ENCODE peak calls at places on chromosomes 3 and 15, in seven cellular contexts. K is heart left ventricle, V is BE2C, O is tibial nerve, T is astrocyte, J is K562, E is neural progenitor cell. C is an unnamed sample.

GRCh38 chr15:35329521-35329921 is 216.4 kb downstream of the DPH6 start:
- DNase-seq in K (no peak), V (no peak), O (no peak), T (peak; percentile 79), J (no peak), E (no peak), C (no peak)

GRCh38 chr3:11671648-11672100 is 28.0 kb upstream of the VGLL4 start:
- DNase-seq in K (no peak), V (no peak), O (no peak), T (peak; percentile 60), J (no peak), E (no peak), C (no peak)

GRCh38 chr3:32089476-32089875 is 16.9 kb upstream of the GPD1L start:
- DNase-seq in K (no peak), V (no peak), O (no peak), T (no peak), J (no peak), E (no peak), C (no peak)

GRCh38 chr3:77815467-77815866 is 775.6 kb downstream of the ROBO2 start:
- DNase-seq in K (no peak), V (peak; percentile 28), O (no peak), T (no peak), J (no peak), E (peak; percentile 51), C (no peak)

GRCh38 chr15:33831646-33832045 is 136.7 kb upstream of the CHRM5 start:
- DNase-seq in K (no peak), V (no peak), O (no peak), T (no peak), J (no peak), E (no peak), C (no peak)

GRCh38 chr15:64050281-64051092 is 4.2 kb upstream of the DAPK2 start:
- DNase-seq in K (no peak), V (peak; percentile 24), O (no peak), T (no peak), J (no peak), E (no peak), C (no peak)

GRCh38 chr3:194474675-194475074 is 12.1 kb downstream of the ATP13A3 start:
- DNase-seq in K (no peak), V (no peak), O (no peak), T (no peak), J (no peak), E (no peak), C (no peak)

GRCh38 chr3:64114651-64115050 is 91.4 kb upstream of the PSMD6 start:
- DNase-seq in K (no peak), V (no peak), O (no peak), T (no peak), J (no peak), E (no peak), C (no peak)

GRCh38 chr3:141122455-141123030 is 71.4 kb downstream of the SPSB4 start:
- DNase-seq in K (no peak), V (no peak), O (no peak), T (no peak), J (no peak), E (peak; percentile 33), C (no peak)

GRCh38 chr3:135513106-135514063 is 452.1 kb upstream of the PPP2R3A start:
- DNase-seq in K (no peak), V (peak; percentile 38), O (no peak), T (peak; percentile 52), J (peak; percentile 27), E (no peak), C (no peak)

GRCh38 chr15:64082757-64083156 is 10.9 kb downstream of the CIAO2A start:
- DNase-seq in K (no peak), V (no peak), O (no peak), T (no peak), J (no peak), E (no peak), C (no peak)

GRCh38 chr15:83064859-83065258 is 2.2 kb downstream of the BTBD1 start:
- DNase-seq in K (no peak), V (no peak), O (no peak), T (no peak), J (no peak), E (no peak), C (no peak)

GRCh38 chr15:90680371-90680935 is 36.7 kb upstream of the BLM start:
- DNase-seq in K (no peak), V (no peak), O (peak; percentile 58), T (peak; percentile 96), J (no peak), E (no peak), C (no peak)

GRCh38 chr15:94135748-94136147 is 95.6 kb upstream of the MCTP2 start:
- DNase-seq in K (no peak), V (no peak), O (no peak), T (no peak), J (no peak), E (peak; percentile 46), C (no peak)

GRCh38 chr3:4977001-4977888 is 2.0 kb upstream of the BHLHE40 start:
- DNase-seq in K (peak; percentile 91), V (peak; percentile 49), O (peak; percentile 72), T (peak; percentile 82), J (peak; percentile 84), E (peak; percentile 64), C (no peak)

GRCh38 chr15:77659350-77660321 is 26.9 kb upstream of the LINGO1 start:
- DNase-seq in K (peak; percentile 64), V (peak; percentile 89), O (no peak), T (peak; percentile 23), J (peak; percentile 96), E (peak; percentile 75), C (no peak)

GRCh38 chr15:33395841-33396240 is 85.1 kb downstream of the RYR3 start:
- DNase-seq in K (no peak), V (no peak), O (no peak), T (no peak), J (no peak), E (no peak), C (no peak)

GRCh38 chr3:44104668-44105321 is 136.9 kb upstream of the TOPAZ1 start:
- DNase-seq in K (no peak), V (no peak), O (no peak), T (peak; percentile 67), J (no peak), E (no peak), C (no peak)

GRCh38 chr3:163056874-163057497 is 1560.4 kb downstream of the OTOL1 start:
- DNase-seq in K (no peak), V (peak; percentile 74), O (peak; percentile 75), T (no peak), J (peak; percentile 29), E (peak; percentile 68), C (no peak)

GRCh38 chr3:40191850-40192448 is 117.6 kb upstream of the EIF1B start:
- DNase-seq in K (no peak), V (peak; percentile 44), O (peak; percentile 61), T (peak; percentile 6), J (peak; percentile 82), E (peak; percentile 59), C (no peak)

DNA sequence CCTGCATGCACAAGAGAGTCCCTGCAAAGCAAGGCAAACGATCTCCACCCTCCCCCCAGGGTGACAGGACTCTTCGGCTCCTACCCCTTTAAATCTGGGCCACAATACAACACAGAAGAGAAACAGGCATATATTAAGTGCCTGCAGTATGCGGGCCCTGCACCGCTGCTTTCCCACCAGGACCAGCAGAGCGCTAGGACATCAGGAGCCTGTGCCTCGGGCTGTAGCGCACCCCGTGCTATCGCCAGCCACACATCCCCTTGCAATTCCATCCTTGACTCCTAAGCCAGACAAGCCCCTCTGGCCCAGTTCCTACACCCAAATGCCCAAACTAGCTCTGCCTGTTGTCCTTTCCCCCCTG is 4.1 kb downstream of the GALNT15 start:
- DNase-seq in K (no peak), V (no peak), O (no peak), T (no peak), J (no peak), E (no peak), C (no peak)
- TF ChIP-seq CTCF in K (no peak), V (no peak), O (no peak), T (no peak), J (no peak), E (no peak), C (no peak)

GRCh38 chr3:195891431-195892104 is 16.8 kb downstream of the TNK2 start:
- DNase-seq in K (peak; percentile 25), V (no peak), O (no peak), T (no peak), J (no peak), E (no peak), C (no peak)
- TF ChIP-seq CTCF in K (no peak), V (no peak), O (no peak), T (no peak), J (no peak), E (no peak), C (no peak)

GRCh38 chr3:124786491-124787241 is 56.4 kb downstream of the UMPS start:
- DNase-seq in K (no peak), V (no peak), O (no peak), T (peak; percentile 52), J (no peak), E (no peak), C (no peak)
- TF ChIP-seq CTCF in K (peak; percentile 31), V (peak; percentile 34), O (peak; percentile 53), T (peak; percentile 40), J (peak; percentile 44), E (peak; percentile 28), C (peak; percentile 58)

GRCh38 chr15:92231461-92231860 is 162.2 kb upstream of the ST8SIA2 start:
- DNase-seq in K (no peak), V (no peak), O (no peak), T (no peak), J (no peak), E (no peak), C (no peak)

GRCh38 chr15:92228830-92229229 is 164.9 kb upstream of the ST8SIA2 start:
- DNase-seq in K (no peak), V (no peak), O (no peak), T (no peak), J (no peak), E (no peak), C (no peak)

GRCh38 chr15:92224843-92225242 is 168.8 kb upstream of the ST8SIA2 start:
- DNase-seq in K (no peak), V (no peak), O (no peak), T (no peak), J (no peak), E (no peak), C (no peak)

DNA sequence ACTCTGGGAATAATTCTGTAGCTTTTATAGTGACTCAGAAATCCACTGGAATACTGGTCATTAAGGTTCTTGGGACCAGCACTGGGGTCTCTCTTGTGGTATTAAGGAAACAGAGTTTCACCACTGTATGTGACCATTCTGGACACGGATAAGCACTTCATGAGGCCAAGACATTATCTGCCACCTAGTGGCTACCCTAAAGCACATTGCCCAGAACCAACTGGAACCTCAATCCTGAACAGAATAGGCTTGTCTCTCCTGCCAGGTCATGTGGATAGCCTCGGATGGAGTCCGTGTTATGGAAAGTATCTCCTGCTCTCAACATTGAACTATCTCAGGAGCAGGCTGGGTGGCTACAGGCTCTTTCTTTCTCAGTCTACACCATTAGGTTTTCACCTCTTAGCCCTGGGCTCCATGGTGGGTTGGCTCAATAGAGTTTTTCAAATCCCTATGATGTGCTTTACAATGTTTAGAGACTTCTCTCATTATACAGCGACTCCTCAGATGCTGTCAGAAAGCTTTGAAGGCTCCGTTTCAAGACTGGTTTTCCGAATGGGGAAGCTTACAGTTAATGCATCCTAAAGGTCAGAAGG is 167.6 kb upstream of the ST8SIA2 start:
- DNase-seq in K (no peak), V (peak; percentile 23), O (peak; percentile 6), T (peak; percentile 7), J (peak; percentile 10), E (peak; percentile 51), C (no peak)
- TF ChIP-seq CTCF in K (peak; percentile 32), V (peak; percentile 72), O (no peak), T (peak; percentile 32), J (peak; percentile 48), E (peak; percentile 60), C (peak; percentile 27)

GRCh38 chr3:185846041-185846440 is 21.2 kb upstream of the IGF2BP2 start:
- DNase-seq in K (no peak), V (no peak), O (no peak), T (no peak), J (peak; percentile 24), E (no peak), C (no peak)
- TF ChIP-seq CTCF in K (no peak), V (no peak), O (no peak), T (no peak), J (peak; percentile 44), E (no peak), C (no peak)

C was measured in esophagus squamous epithelium.